ENCODE peak calls at places on chromosomes 1 and 21, in eight cellular contexts. M, F, N, Q, O, X, R and B are unnamed samples.

GRCh38 chr1:93304716-93305138 is 41.0 kb upstream of the DR1 start:
- DNase-seq in M (peak), F (no peak), N (peak), Q (peak), O (peak), X (peak), R (peak), B (peak)

GRCh38 chr1:231215676-231216385 is 25.2 kb upstream of the GNPAT start:
- DNase-seq in M (no peak), F (no peak), N (no peak), Q (no peak), O (no peak), X (no peak), R (no peak), B (no peak)

GRCh38 chr1:55877440-55878232 is 662.5 kb upstream of the USP24 start:
- DNase-seq in M (no peak), F (no peak), N (no peak), Q (no peak), O (no peak), X (peak), R (peak), B (no peak)

GRCh38 chr21:41952568-41953248 is 1.1 kb downstream of the C2CD2 start:
- DNase-seq in M (no peak), F (no peak), N (no peak), Q (no peak), O (no peak), X (no peak), R (peak), B (no peak)

GRCh38 chr1:246954126-246954525 is 22.4 kb upstream of the AHCTF1 start:
- DNase-seq in M (no peak), F (no peak), N (no peak), Q (no peak), O (no peak), X (no peak), R (no peak), B (no peak)

GRCh38 chr1:227885648-227886502 is 61.9 kb downstream of the WNT9A start:
- DNase-seq in M (peak), F (peak), N (no peak), Q (no peak), O (peak), X (no peak), R (peak), B (peak)

GRCh38 chr1:2956571-2956970 is 64.7 kb upstream of the ACTRT2 start:
- DNase-seq in M (no peak), F (no peak), N (no peak), Q (no peak), O (no peak), X (no peak), R (no peak), B (no peak)

GRCh38 chr1:164787834-164788231 is 228.8 kb downstream of the PBX1 start:
- DNase-seq in M (peak), F (no peak), N (no peak), Q (no peak), O (no peak), X (no peak), R (no peak), B (no peak)

GRCh38 chr1:78006491-78006890 is 1.8 kb downstream of the DNAJB4 start:
- DNase-seq in M (no peak), F (no peak), N (no peak), Q (no peak), O (no peak), X (no peak), R (no peak), B (no peak)

GRCh38 chr1:156704166-156704711 is 1.1 kb downstream of the CRABP2 start:
- DNase-seq in M (no peak), F (no peak), N (no peak), Q (no peak), O (no peak), X (no peak), R (no peak), B (peak)

GRCh38 chr1:156703336-156703735 is 2.0 kb downstream of the CRABP2 start:
- DNase-seq in M (no peak), F (no peak), N (no peak), Q (no peak), O (no peak), X (no peak), R (no peak), B (no peak)

GRCh38 chr1:156705321-156705917 is at the start of gene CRABP2:
- DNase-seq in M (peak), F (peak), N (no peak), Q (peak), O (no peak), X (peak), R (peak), B (peak)

GRCh38 chr1:156704930-156705320 is 458 bp downstream of the CRABP2 start:
- DNase-seq in M (no peak), F (peak), N (no peak), Q (no peak), O (no peak), X (no peak), R (peak), B (no peak)

GRCh38 chr1:156703741-156704140 is 1.6 kb downstream of the CRABP2 start:
- DNase-seq in M (no peak), F (no peak), N (no peak), Q (peak), O (no peak), X (no peak), R (no peak), B (peak)
- H3K4me3 ChIP-seq in M (no peak), F (no peak), N (no peak), Q (no peak), O (no peak), X (peak), R (peak), B (peak)

GRCh38 chr1:153973071-153973470 is 4.4 kb downstream of the JTB start:
- DNase-seq in M (no peak), F (no peak), N (no peak), Q (no peak), O (no peak), X (no peak), R (no peak), B (no peak)
- H3K4me3 ChIP-seq in M (no peak), F (no peak), N (no peak), Q (no peak), O (no peak), X (no peak), R (no peak), B (no peak)

GRCh38 chr1:153609585-153609907 is 3.4 kb downstream of the S100A16 start:
- DNase-seq in M (no peak), F (no peak), N (no peak), Q (no peak), O (no peak), X (no peak), R (no peak), B (no peak)

GRCh38 chr1:153608742-153609584 is 4.0 kb downstream of the S100A16 start:
- DNase-seq in M (peak), F (peak), N (no peak), Q (no peak), O (peak), X (peak), R (peak), B (no peak)

GRCh38 chr1:153611356-153611755 is 1.6 kb downstream of the S100A16 start:
- DNase-seq in M (no peak), F (no peak), N (no peak), Q (no peak), O (no peak), X (no peak), R (no peak), B (no peak)

GRCh38 chr1:153611024-153611352 is 1.9 kb downstream of the S100A16 start:
- DNase-seq in M (no peak), F (no peak), N (no peak), Q (no peak), O (no peak), X (no peak), R (peak), B (no peak)

DNA sequence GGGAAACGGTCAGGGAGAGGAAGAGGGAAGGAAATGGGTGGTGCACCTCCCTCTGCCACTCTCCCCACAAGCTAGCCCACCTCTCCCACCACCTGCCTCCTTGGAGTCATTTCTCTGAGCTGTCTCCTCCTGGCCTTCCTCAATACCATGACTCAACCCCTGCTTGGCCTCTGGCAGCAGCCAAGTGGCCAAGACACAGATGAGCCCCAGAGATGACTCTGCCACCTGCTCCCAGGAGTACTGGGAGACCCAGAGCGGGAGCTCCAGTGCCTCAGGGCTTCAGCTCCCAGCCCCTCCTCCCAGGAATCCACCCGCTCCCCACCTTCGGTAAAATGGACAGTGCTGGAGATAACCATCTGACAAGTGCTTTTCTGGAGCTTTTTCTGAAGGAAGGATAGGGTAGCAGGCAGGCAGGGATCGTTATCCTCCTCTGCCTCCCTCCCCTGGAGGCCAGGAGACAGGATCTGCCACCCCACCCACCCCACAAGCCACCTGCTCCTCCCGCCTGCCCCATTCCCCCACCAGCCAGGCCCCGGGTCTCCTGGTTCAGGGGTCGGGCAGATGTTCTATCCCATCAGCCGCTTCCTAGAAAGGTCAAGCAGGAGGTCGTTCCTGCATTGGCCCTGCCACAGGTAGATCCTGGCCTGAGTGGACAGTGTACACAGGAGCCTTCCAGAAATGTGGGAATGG is 2.5 kb downstream of the S100A16 start:
- DNase-seq in M (peak), F (no peak), N (no peak), Q (no peak), O (no peak), X (no peak), R (peak), B (no peak)
- H3K4me3 ChIP-seq in M (no peak), F (peak), N (no peak), Q (no peak), O (no peak), X (no peak), R (peak), B (no peak)

GRCh38 chr1:207620573-207620893 is 24.4 kb upstream of the CR1L start:
- DNase-seq in M (no peak), F (no peak), N (no peak), Q (no peak), O (no peak), X (no peak), R (no peak), B (no peak)

DNA sequence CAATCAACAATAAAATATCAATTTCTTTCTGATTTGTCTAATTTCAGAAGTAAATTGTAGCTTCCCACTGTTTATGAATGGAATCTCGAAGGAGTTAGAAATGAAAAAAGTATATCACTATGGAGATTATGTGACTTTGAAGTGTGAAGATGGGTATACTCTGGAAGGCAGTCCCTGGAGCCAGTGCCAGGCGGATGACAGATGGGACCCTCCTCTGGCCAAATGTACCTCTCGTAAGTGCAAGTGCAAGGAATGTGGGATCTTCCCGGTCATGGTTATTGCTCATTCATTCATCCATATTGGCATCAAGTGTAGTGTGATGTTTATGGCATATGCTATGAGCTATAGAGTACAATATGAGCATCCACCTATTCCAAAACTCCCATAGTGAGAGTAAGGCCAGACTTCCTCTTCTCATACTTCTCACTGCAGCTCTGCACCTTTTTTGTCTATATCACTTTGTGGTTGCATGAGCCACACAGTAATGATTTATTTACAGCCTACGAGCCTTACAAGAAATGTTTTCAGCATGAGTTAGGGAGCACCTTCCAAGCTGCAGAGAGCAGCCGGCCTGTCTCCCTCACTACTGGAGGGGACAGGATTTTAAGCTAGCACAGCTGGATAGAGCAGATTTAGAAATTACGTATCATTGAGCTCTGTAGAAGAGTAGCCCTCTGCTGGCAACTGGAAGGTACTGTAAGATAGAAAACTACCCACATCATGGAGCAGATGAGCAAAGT is 24.9 kb upstream of the CR1L start:
- DNase-seq in M (no peak), F (no peak), N (peak), Q (peak), O (no peak), X (peak), R (peak), B (peak)
- H3K4me3 ChIP-seq in M (no peak), F (no peak), N (no peak), Q (no peak), O (no peak), X (no peak), R (no peak), B (no peak)

GRCh38 chr1:222225171-222225570 is 322.7 kb downstream of the HHIPL2 start:
- DNase-seq in M (no peak), F (no peak), N (no peak), Q (no peak), O (no peak), X (no peak), R (peak), B (no peak)
- H3K4me3 ChIP-seq in M (no peak), F (no peak), N (no peak), Q (no peak), O (no peak), X (no peak), R (no peak), B (no peak)

DNA sequence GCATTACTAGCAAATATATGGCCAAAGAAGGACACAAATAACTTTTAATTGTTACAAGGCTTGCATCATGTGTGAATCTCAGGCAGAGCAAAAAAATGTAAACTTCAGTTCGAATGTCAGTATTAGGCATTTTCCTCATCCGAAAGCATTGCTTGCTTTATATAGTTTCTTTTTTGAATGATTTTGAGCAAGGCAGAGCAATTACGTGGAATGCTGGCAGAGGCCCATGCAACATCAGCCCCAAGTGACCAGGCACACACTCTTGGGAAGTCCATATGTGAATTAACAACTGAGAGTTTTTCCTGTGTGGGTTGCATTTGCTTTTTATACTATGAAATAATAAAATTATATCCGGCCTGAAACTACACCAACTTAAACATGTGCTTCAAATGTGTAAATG is 274.8 kb downstream of the PTPRC start:
- DNase-seq in M (no peak), F (no peak), N (no peak), Q (no peak), O (no peak), X (no peak), R (no peak), B (no peak)
- H3K4me3 ChIP-seq in M (no peak), F (no peak), N (no peak), Q (no peak), O (no peak), X (no peak), R (no peak), B (no peak)

GRCh38 chr1:8681317-8681650 is 136.2 kb downstream of the RERE start:
- DNase-seq in M (no peak), F (no peak), N (no peak), Q (no peak), O (no peak), X (no peak), R (peak), B (no peak)
- H3K4me3 ChIP-seq in M (no peak), F (peak), N (no peak), Q (no peak), O (peak), X (no peak), R (peak), B (no peak)

DNA sequence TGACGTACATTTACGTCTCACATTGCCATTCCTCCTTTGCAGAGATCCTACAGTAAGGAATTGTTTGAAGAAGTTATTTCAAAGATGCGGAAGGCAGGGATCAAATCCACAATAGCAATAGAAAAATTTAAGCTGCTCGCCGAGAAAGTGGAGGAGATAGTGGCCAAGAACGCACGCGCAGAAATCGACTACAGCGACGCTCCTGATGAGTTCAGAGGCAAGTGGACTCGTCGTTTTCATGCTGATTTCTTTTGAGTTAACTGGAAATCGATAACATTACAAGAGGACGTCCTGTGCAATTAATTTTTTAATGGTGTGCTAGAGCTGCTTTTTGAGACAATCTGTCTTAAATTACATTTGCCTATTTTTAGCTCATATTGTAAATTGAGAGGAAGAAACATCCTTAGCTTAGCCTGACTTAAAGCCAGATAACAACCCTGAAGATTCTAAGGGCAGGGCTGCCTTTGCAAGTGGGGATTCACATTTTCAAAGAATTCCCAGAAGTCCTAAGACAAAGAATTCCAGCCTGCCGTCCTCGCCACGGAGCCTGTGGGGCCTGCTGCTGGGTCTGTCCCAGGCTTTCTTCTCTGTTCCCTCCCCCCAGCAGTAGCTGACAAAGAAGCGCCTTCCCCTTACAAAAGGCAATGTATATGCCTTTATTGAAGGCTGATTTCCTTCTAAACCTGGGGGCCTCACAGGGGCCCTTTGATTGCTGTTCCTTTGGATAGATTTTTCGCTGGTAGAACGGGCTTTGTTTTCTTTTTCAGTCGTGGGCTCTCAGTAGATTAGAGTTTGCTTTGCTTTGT is 31.6 kb upstream of the KIF1B start:
- DNase-seq in M (no peak), F (no peak), N (no peak), Q (no peak), O (no peak), X (no peak), R (no peak), B (no peak)
- H3K4me3 ChIP-seq in M (no peak), F (no peak), N (no peak), Q (no peak), O (no peak), X (no peak), R (no peak), B (no peak)

GRCh38 chr1:72230746-72231145 is 51.6 kb downstream of the NEGR1 start:
- DNase-seq in M (no peak), F (no peak), N (no peak), Q (no peak), O (no peak), X (no peak), R (peak), B (no peak)
- H3K4me3 ChIP-seq in M (no peak), F (no peak), N (no peak), Q (no peak), O (no peak), X (no peak), R (peak), B (no peak)

DNA sequence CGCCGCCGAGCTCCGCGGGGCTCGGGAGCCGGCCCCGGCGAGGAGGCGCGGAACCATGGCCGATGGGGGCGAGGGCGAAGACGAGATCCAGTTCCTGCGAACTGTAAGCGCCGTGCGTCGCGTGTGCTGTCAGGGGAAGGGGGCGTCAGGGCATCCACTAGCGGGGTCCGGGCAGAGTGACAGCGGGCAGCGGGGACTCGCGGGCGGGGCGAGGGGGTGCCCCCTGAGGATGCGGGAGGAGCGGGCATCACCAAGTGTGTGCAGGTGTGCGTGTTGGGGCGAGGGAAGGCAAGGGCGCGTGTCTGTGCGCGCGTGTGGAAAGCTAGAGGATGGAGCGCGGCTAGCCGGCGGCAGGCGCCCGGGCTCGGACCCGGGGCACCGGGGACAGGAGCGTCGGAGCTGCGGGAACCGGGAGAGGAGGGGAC is 495 bp downstream of the RYR2 start:
- DNase-seq in M (no peak), F (no peak), N (no peak), Q (no peak), O (no peak), X (no peak), R (no peak), B (peak)
- H3K4me3 ChIP-seq in M (no peak), F (peak), N (no peak), Q (peak), O (peak), X (peak), R (no peak), B (peak)